ENCODE peak calls at places on chromosomes 3 and 15, in four cellular contexts. S, U, R and J are unnamed samples.

GRCh38 chr15:67179411-67179995 is 75.0 kb downstream of the AAGAB start:
- DNase-seq in R (no peak), S (no peak), U (no peak), J (no peak)

GRCh38 chr3:30473374-30474051 is 132.9 kb upstream of the TGFBR2 start:
- DNase-seq in U (peak), R (peak), S (no peak), J (no peak)

GRCh38 chr3:107222927-107223326 is 154.3 kb upstream of the CCDC54 start:
- DNase-seq in U (peak), S (no peak), R (no peak), J (no peak)

GRCh38 chr15:96412045-96412918 is 81.8 kb downstream of the NR2F2 start:
- DNase-seq in S (no peak), R (no peak), U (no peak), J (no peak)

GRCh38 chr3:177894021-177894690 is 642.1 kb upstream of the KCNMB2 start:
- DNase-seq in U (peak), S (no peak), R (no peak), J (no peak)

GRCh38 chr3:193795062-193795690 is 202.2 kb downstream of the OPA1 start:
- DNase-seq in U (no peak), S (no peak), R (no peak), J (no peak)

GRCh38 chr3:123378409-123378915 is 70.4 kb downstream of the ADCY5 start:
- DNase-seq in S (no peak), R (no peak), U (no peak), J (no peak)

GRCh38 chr15:67303490-67304363 is 49.1 kb downstream of the IQCH start:
- DNase-seq in S (no peak), R (no peak), U (peak), J (no peak)

GRCh38 chr3:125062904-125063618 is 7.3 kb upstream of the HEG1 start:
- DNase-seq in S (no peak), U (peak), R (no peak), J (no peak)
- TF ChIP-seq CTCF in S (no peak), U (no peak), R (no peak), J (no peak)

DNA sequence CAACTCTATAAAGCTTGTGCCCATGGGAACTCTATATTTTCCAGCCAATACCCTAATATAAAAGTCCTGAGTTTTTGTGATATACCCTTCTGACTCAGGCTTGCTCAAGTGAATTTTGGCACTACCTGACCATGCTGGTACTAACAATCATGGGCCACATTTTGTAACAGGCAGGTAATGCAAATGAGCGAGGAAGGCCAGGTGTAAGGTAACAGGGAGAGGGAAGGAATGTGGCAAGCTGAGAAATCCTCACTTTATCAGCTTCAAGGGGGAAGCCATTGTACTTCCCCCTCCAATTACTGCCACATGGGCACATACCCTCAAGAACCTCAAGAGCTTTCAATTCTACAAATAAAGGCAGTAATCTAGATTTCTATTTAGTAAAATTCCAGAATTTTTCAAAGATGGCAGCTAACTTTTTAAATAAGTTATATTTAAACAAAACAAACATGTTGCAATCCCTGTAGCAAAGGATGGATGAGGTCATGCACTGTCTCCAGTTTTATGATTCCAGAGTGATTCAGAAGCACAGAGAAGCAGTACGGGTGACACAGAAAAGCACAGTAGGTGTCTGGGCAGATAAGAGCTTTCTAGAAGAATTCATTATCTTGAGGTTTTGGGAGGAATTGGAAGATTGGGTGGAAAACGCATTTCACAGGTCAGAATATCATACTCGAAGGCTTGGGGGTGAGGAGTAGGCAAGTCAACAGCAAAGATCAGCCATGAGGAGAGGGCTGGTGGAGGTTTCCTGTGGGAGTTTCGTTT is 87.6 kb downstream of the FOXP1 start:
- DNase-seq in R (no peak), U (peak), S (no peak), J (no peak)
- H3K4me3 ChIP-seq in R (no peak), U (peak), S (peak), J (no peak)

GRCh38 chr3:9866639-9867038 is 13.4 kb downstream of the CIDEC start:
- DNase-seq in S (no peak), R (no peak), U (peak), J (no peak)

GRCh38 chr3:9861626-9862130 is 17.9 kb upstream of the RPUSD3 start:
- DNase-seq in R (no peak), S (no peak), U (no peak), J (no peak)

GRCh38 chr3:9861201-9861600 is 17.4 kb upstream of the RPUSD3 start:
- DNase-seq in R (no peak), U (no peak), S (no peak), J (no peak)

GRCh38 chr3:9859530-9860025 is 15.8 kb upstream of the RPUSD3 start:
- DNase-seq in S (no peak), U (no peak), R (no peak), J (no peak)

GRCh38 chr3:9862391-9863235 is 17.4 kb downstream of the CIDEC start:
- DNase-seq in U (peak), S (peak), R (peak), J (peak)
- TF ChIP-seq CTCF in U (peak), S (no peak), R (peak), J (peak)

GRCh38 chr15:59991919-59992318 is 12.2 kb upstream of the FOXB1 start:
- DNase-seq in S (no peak), R (no peak), U (no peak), J (no peak)

GRCh38 chr15:59995568-59996349 is 8.4 kb upstream of the FOXB1 start:
- DNase-seq in R (no peak), S (no peak), U (no peak), J (no peak)

GRCh38 chr15:59993950-59994401 is 10.1 kb upstream of the FOXB1 start:
- DNase-seq in S (no peak), U (no peak), R (no peak), J (no peak)

GRCh38 chr15:59994855-59995557 is 9.1 kb upstream of the FOXB1 start:
- DNase-seq in U (no peak), S (no peak), R (no peak), J (no peak)

DNA sequence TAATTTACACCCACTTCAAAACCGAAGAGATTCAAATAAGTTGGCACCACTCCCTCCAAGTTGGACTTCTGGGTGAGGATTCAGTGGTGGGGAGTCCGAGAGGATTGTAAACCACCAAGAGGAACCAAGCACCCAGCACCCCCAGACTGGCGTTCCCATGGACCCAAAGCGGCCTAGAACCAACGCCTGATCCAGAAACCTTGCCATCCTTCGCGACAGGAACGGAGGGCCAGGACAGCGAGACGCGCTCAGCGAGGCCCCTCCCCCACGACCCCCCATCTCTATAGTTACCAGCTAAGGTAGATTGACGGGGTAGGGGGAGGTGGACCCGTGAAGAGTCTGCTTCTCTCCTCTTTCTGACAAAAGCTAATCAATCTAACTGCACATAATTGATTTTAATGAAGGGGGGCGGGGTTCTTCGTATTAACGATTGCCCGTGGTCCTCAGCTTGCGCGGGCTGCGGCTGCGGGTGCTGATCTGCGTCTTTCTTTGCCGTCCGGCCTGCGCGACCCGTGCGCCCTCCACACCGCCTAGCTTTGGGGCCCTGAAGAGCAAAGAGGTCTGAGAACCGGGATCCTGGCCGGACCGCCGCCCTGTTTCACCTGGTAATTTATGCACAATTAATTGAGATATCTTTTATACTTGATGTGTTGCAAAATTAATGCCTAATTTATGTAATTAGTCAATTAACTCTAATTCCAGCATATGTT is 10.9 kb upstream of the FOXB1 start:
- DNase-seq in U (no peak), S (no peak), R (no peak), J (no peak)
- H3K4me3 ChIP-seq in U (no peak), S (no peak), R (no peak), J (no peak)

DNA sequence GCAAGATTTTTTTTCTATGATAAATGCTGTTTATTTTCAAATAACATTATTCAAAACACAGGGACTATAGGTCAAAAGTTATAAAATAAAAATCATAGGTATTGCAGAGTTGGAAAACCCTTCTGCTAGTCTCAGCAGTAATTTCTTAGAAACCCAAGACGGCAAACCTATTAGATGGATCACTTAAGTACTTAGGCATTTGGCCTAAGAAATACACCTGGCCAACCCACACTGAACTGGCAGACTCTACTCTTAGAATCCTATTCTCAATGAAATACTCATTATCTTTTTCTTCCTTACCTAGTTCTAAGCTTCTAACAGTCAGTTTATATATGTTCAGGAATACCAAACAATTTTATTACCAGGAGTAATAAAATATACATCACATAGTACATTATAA is 30.5 kb upstream of the RIOX2 start:
- DNase-seq in S (no peak), U (no peak), R (no peak), J (no peak)
- TF ChIP-seq CTCF in S (no peak), U (no peak), R (no peak), J (no peak)

DNA sequence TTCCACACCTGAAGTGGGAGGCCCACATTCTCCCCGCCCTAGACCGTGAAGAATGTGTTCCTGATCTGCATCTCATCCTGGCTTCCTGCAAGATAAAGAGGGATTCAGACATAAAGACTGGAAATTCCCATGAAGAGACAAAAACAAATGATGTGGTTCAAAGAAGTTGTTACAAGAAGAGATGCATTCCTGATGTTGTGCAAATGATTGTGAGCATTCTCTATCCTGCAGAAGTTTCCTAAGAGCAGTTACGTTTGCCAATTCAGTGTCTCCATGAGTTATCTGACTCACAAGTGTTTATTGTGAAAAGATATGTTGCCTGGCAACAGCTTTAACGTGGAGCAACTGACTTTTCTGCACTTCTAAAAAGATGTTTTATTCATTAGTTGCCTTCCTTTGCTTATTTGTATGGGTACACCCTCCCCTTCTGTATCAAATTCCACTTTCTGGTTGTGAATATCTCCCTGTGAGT is 107.8 kb downstream of the ZIC4 start:
- DNase-seq in U (peak), S (no peak), R (no peak), J (no peak)
- H3K4me3 ChIP-seq in U (no peak), S (no peak), R (no peak), J (no peak)

DNA sequence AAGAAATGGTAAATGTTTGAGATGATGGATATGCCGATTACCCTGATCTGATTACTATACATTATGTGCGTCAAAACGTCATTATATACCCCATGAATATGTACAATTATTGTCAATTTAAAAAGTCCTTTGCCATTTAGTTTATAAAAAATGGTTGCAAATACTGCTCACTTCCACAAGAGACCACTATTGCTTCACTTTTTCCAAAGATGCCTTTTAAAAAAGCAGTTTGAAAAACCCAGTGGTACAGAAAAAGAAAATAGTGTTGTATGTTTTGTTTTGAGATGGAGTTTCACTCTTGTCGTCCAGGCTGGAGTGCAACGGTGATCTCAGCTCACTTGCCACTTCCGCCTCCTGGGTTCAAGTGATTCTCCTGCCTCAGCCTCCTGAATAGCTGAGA is 39.3 kb downstream of the EDEM1 start:
- DNase-seq in R (no peak), U (peak), S (no peak), J (no peak)
- TF ChIP-seq CTCF in R (peak), U (peak), S (peak), J (no peak)

GRCh38 chr15:29573197-29573838 is 248.9 kb downstream of the TJP1 start:
- DNase-seq in S (no peak), R (no peak), U (no peak), J (no peak)

GRCh38 chr15:29570931-29571727 is 251.1 kb downstream of the TJP1 start:
- DNase-seq in S (no peak), R (no peak), U (peak), J (peak)

GRCh38 chr15:29570121-29570930 is 251.9 kb downstream of the TJP1 start:
- DNase-seq in S (no peak), U (no peak), R (no peak), J (peak)

GRCh38 chr15:29569533-29570092 is 252.7 kb downstream of the TJP1 start:
- DNase-seq in S (no peak), U (no peak), R (no peak), J (peak)

DNA sequence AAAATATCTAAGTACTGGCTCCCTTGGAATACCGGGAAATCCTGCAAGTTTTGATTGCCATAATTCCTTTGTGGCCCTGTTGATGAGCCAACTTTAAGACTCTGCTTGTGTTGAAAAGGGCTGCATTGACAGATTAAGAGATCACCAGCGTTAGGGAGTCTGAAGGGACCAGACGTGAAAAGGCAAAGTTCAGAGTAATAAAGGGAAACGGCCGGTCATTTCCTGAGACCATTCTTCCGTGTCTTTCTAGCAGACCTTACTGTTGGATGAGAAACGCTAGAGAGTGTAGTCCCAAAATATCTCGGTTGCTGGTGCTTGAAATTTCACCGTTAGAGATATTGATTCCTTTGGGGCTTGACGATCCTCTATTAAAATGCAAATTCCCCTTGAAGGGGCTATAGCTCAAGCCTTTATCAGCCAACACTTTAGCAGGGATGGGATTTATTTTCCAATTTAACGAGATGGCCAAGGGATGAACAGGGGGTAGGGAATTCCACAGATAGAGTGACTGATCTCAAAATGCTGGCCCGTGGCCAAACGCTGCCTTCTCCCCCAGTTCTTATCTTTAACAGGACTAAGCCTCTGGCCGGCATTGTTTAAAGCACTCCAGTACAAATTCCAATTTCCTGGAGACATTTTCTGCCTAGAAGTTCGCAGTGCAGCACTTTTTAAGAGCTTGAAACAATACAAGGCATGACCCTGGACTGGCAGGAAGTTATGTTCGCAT is 250.4 kb downstream of the TJP1 start:
- DNase-seq in R (no peak), S (no peak), U (peak), J (no peak)
- H3K4me3 ChIP-seq in R (no peak), S (no peak), U (no peak), J (no peak)

GRCh38 chr15:55990516-55990915 is 2.9 kb downstream of the NEDD4 start:
- DNase-seq in U (no peak), R (no peak), S (no peak), J (no peak)

GRCh38 chr15:55992769-55993110 is 672 bp downstream of the NEDD4 start:
- DNase-seq in S (no peak), U (peak), R (no peak), J (no peak)

GRCh38 chr15:55991841-55992768 is 1.3 kb downstream of the NEDD4 start:
- DNase-seq in R (no peak), S (no peak), U (peak), J (no peak)

GRCh38 chr15:55990071-55990470 is 3.3 kb downstream of the NEDD4 start:
- DNase-seq in S (no peak), U (no peak), R (no peak), J (no peak)

GRCh38 chr15:55990986-55991385 is 2.4 kb downstream of the NEDD4 start:
- DNase-seq in S (no peak), U (no peak), R (no peak), J (no peak)
- TF ChIP-seq CTCF in S (no peak), U (no peak), R (no peak), J (no peak)